ENCODE peak calls at places on chromosomes 5 and 9, in four cellular contexts. B is K562, P is SK-N-SH, A is GM12878. Z is an unnamed sample.
A peak's percentile ranks its signal among the peaks of the same experiment; 100 is the strongest.

GRCh38 chr5:176884571-176884890 is 14.6 kb downstream of the HK3 start:
- DNase-seq in B (no peak), P (no peak), A (no peak), Z (no peak)

GRCh38 chr5:154878642-154879335 is 20.4 kb downstream of the CNOT8 start:
- DNase-seq in B (no peak), P (no peak), A (no peak), Z (no peak)

GRCh38 chr5:181205402-181205734 is 372 bp upstream of the TRIM7 start:
- DNase-seq in B (no peak), P (no peak), A (no peak), Z (no peak)

GRCh38 chr5:612498-613424 is 621 bp downstream of the CEP72 start:
- DNase-seq in B (no peak), P (no peak), A (no peak), Z (no peak)

GRCh38 chr9:81565144-81565543 is 124.2 kb downstream of the TLE1 start:
- DNase-seq in B (no peak), P (no peak), A (no peak), Z (no peak)

GRCh38 chr5:112686675-112687074 is 51.0 kb upstream of the APC start:
- DNase-seq in B (no peak), P (no peak), A (no peak), Z (no peak)

GRCh38 chr5:39619161-39619818 is 194.5 kb upstream of the DAB2 start:
- DNase-seq in B (no peak), P (no peak), A (no peak), Z (no peak)

GRCh38 chr5:170747851-170748250 is 35.7 kb upstream of the GABRP start:
- DNase-seq in B (peak; percentile 39), P (peak; percentile 59), A (no peak), Z (no peak)

GRCh38 chr5:33725846-33726245 is 165.9 kb downstream of the ADAMTS12 start:
- DNase-seq in B (no peak), P (no peak), A (no peak), Z (no peak)

GRCh38 chr5:121503111-121503840 is 348.4 kb upstream of the FTMT start:
- DNase-seq in B (peak; percentile 10), P (peak; percentile 17), A (no peak), Z (peak; percentile 31)

GRCh38 chr9:101536938-101537337 is 3.3 kb downstream of the RNF20 start:
- DNase-seq in B (no peak), P (no peak), A (no peak), Z (no peak)

GRCh38 chr5:1831257-1831656 is 30.1 kb downstream of the NDUFS6 start:
- DNase-seq in B (no peak), P (no peak), A (no peak), Z (no peak)

GRCh38 chr9:137759117-137759516 is 118.5 kb upstream of the CACNA1B start:
- DNase-seq in B (no peak), P (no peak), A (peak; percentile 69), Z (no peak)

GRCh38 chr9:86741311-86742215 is 205.7 kb downstream of the GAS1 start:
- DNase-seq in B (no peak), P (no peak), A (no peak), Z (no peak)

GRCh38 chr9:135315572-135315971 is 164.0 kb upstream of the PPP1R26 start:
- DNase-seq in B (no peak), P (no peak), A (no peak), Z (no peak)

GRCh38 chr5:72013741-72014703 is 93.3 kb upstream of the MAP1B start:
- DNase-seq in B (no peak), P (no peak), A (no peak), Z (no peak)

GRCh38 chr5:55668356-55668755 is 43.8 kb downstream of the SLC38A9 start:
- DNase-seq in B (no peak), P (no peak), A (no peak), Z (no peak)

GRCh38 chr5:1762121-1762877 is 37.3 kb downstream of the MRPL36 start:
- DNase-seq in B (no peak), P (no peak), A (no peak), Z (no peak)

GRCh38 chr5:139639619-139640431 is 8.3 kb upstream of the CXXC5 start:
- DNase-seq in B (no peak), P (peak; percentile 47), A (no peak), Z (peak; percentile 48)

GRCh38 chr9:86946712-86947145 is 577 bp downstream of the GAS1 start:
- DNase-seq in B (no peak), P (peak; percentile 72), A (no peak), Z (peak; percentile 53)

GRCh38 chr5:92372766-92373165 is 989.6 kb upstream of the ARRDC3 start:
- DNase-seq in B (no peak), P (no peak), A (no peak), Z (no peak)

GRCh38 chr5:76104027-76104426 is 20.8 kb downstream of the SV2C start:
- DNase-seq in B (no peak), P (no peak), A (no peak), Z (peak; percentile 79)

GRCh38 chr9:21395778-21396717 is 10.8 kb upstream of the IFNA2 start:
- DNase-seq in B (no peak), P (peak; percentile 65), A (no peak), Z (peak; percentile 87)

GRCh38 chr5:88842784-88843183 is 40.2 kb downstream of the MEF2C start:
- DNase-seq in B (no peak), P (no peak), A (no peak), Z (no peak)

GRCh38 chr9:90943341-90943740 is 141.7 kb downstream of the SYK start:
- DNase-seq in B (no peak), P (no peak), A (no peak), Z (no peak)

GRCh38 chr9:132976571-132976970 is 1.9 kb upstream of the GFI1B start:
- DNase-seq in B (no peak), P (no peak), A (no peak), Z (no peak)

GRCh38 chr9:129597355-129598088 is 23.4 kb downstream of the C9orf50 start:
- DNase-seq in B (no peak), P (peak; percentile 70), A (no peak), Z (peak; percentile 76)

GRCh38 chr5:113294341-113295110 is 140.3 kb downstream of the TSSK1B start:
- DNase-seq in B (peak; percentile 35), P (peak; percentile 94), A (no peak), Z (peak; percentile 86)

GRCh38 chr9:93673271-93673843 is 97.0 kb downstream of the PHF2 start:
- DNase-seq in B (no peak), P (peak; percentile 35), A (no peak), Z (peak; percentile 37)

GRCh38 chr5:124453221-124454032 is 293.0 kb downstream of the ZNF608 start:
- DNase-seq in B (no peak), P (no peak), A (peak; percentile 83), Z (no peak)

GRCh38 chr9:94269264-94269663 is 10.2 kb downstream of the ZNF169 start:
- DNase-seq in B (no peak), P (no peak), A (no peak), Z (no peak)

GRCh38 chr5:171420429-171421231 is 1.2 kb downstream of the FGF18 start:
- DNase-seq in B (no peak), P (peak; percentile 72), A (no peak), Z (no peak)

GRCh38 chr9:87494970-87495471 is 2.6 kb upstream of the DAPK1 start:
- DNase-seq in B (peak; percentile 19), P (no peak), A (no peak), Z (no peak)

GRCh38 chr9:134301387-134302129 is 24.7 kb upstream of the RXRA start:
- DNase-seq in B (no peak), P (peak; percentile 27), A (peak; percentile 74), Z (no peak)

GRCh38 chr5:126354012-126354856 is 69.0 kb upstream of the GRAMD2B start:
- DNase-seq in B (no peak), P (peak; percentile 38), A (peak; percentile 38), Z (no peak)
- TF ChIP-seq NRF1 in B (no peak), P (no peak), A (no peak), Z (no peak)

DNA sequence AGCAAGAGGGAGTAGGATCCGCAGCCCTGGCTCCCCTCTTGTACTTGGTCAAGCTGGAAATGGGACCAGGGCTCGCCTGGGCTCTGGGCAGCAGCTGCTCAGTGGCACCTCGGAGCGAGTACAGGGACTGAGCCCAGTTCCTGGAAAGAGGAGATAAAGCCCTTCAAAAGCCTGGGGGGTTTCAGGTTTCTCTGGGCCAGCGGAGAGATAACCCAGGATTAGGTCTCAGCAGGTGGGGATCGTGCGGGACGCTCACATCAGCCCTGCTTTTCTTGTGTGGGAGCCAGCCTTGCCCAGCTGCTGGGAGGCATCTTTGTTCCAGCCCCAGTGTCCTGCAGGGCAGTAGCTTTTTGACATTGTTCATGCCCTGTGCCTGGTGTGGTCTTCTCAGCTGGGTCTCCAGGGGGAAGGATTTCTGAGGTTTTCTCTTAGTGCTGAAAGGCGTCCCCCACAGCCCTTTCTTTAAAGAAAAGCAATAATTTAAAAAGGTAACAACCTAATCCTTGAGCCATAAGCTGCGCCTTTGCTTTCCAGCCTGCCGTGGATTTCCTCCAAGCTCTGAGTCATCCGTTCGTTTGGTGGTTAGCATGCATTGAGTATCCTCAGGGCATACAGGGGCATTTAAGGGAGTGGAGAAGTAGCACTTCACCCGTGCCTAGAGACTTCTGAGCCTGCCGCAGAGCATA is 657 bp upstream of the TNC start:
- DNase-seq in B (no peak), P (peak; percentile 75), A (no peak), Z (peak; percentile 77)
- TF ChIP-seq NRF1 in B (no peak), P (no peak), A (no peak), Z (no peak)

GRCh38 chr9:127968046-127968445 is 12.7 kb downstream of the EEIG1 start:
- DNase-seq in B (no peak), P (no peak), A (no peak), Z (no peak)

GRCh38 chr9:127968717-127969383 is 11.9 kb downstream of the EEIG1 start:
- DNase-seq in B (no peak), P (peak; percentile 51), A (no peak), Z (no peak)

GRCh38 chr9:127967151-127967809 is 13.5 kb downstream of the EEIG1 start:
- DNase-seq in B (no peak), P (no peak), A (no peak), Z (no peak)

GRCh38 chr9:127965953-127966352 is 14.8 kb downstream of the EEIG1 start:
- DNase-seq in B (no peak), P (peak; percentile 54), A (no peak), Z (no peak)

GRCh38 chr9:127966416-127967150 is 14.2 kb downstream of the EEIG1 start:
- DNase-seq in B (no peak), P (peak; percentile 57), A (no peak), Z (no peak)
- TF ChIP-seq NRF1 in B (no peak), P (no peak), A (no peak), Z (no peak)

DNA sequence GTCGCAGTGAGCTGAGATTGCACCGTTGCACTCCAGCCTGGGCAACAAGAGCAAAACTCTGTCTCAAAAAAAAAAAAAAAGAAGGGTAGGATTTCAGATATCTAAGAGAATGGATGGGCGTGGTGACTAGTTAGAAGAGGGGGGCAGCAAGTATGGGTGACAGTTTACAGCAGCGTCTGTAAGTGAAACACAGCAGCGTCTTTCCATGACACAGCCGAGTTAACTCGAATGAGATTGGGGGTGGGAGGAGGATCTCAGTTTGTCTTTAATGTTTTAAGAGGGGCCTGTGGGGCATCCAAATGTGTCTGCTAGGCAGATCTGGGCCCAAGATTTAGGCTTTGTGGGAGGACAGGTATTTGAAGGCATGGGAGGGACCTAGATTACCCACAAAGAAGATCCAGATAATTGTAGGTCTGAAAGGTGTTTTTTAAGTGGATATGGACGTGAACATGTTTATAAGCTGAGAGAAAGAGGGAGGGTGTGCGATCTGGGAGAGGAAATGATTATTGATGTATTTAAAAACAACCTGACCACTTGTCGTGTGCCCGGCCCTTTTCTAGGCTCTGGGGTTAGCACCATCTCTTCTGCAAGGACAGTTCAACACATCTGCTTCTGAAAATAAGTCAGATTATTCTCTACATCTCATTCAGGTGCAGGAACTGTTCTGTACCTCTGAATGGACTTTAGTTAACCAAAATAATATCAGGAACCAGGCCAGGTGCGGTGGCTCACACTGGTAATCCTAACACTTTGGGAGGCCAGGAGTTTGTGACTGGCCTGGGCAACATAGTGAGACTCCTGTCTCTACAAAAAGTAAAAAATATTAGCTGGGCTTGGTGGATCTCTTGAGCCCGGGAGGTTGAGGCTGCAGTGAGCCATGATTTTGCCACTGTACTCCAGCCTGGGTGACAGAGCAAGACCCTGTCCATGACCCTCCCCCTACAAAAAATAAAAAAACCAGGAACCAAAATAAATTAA is 2.5 kb downstream of the CEP78 start:
- DNase-seq in B (no peak), P (no peak), A (no peak), Z (no peak)
- TF ChIP-seq NRF1 in B (no peak), P (no peak), A (no peak), Z (no peak)

Z was measured in H1.